ENCODE peak calls at places on chromosomes 3 and 15, in nine cellular contexts. U, K, Q, W, C, A, G, Z and H are unnamed samples. For H3K9me3, the result is how much of the 10 kb centered on the place peaks cover.

GRCh38 chr3:197345381-197345780 is 47.0 kb upstream of the DLG1 start:
- DNase-seq in U (no peak), K (no peak), Q (no peak), W (no peak), C (no peak), A (no peak), G (no peak), Z (no peak), H (no peak)

GRCh38 chr3:192802957-192803899 is 75.9 kb upstream of the FGF12 start:
- DNase-seq in U (no peak), K (no peak), Q (no peak), W (no peak), C (no peak), A (no peak), G (no peak), Z (peak), H (no peak)

GRCh38 chr3:128495435-128495970 is 2.5 kb upstream of the GATA2 start:
- DNase-seq in U (peak), K (no peak), Q (no peak), W (no peak), C (no peak), A (no peak), G (no peak), Z (no peak), H (no peak)

GRCh38 chr15:36117394-36117793 is 462.0 kb upstream of the CDIN1 start:
- DNase-seq in U (no peak), K (no peak), Q (no peak), W (no peak), C (no peak), A (no peak), G (no peak), Z (no peak), H (no peak)

GRCh38 chr3:43688245-43688650 is 2.5 kb upstream of the ABHD5 start:
- DNase-seq in U (no peak), K (no peak), Q (no peak), W (no peak), C (no peak), A (peak), G (no peak), Z (no peak), H (no peak)

GRCh38 chr3:18119866-18120265 is 305.3 kb downstream of the SATB1 start:
- DNase-seq in U (no peak), K (no peak), Q (no peak), W (no peak), C (no peak), A (no peak), G (no peak), Z (no peak), H (no peak)

GRCh38 chr3:46359748-46360509 is 6.0 kb downstream of the CCR2 start:
- DNase-seq in U (no peak), K (no peak), Q (peak), W (no peak), C (no peak), A (no peak), G (no peak), Z (peak), H (no peak)

GRCh38 chr3:144324061-144324460 is 352.4 kb downstream of the DIPK2A start:
- DNase-seq in U (no peak), K (no peak), Q (no peak), W (no peak), C (no peak), A (no peak), G (no peak), Z (no peak), H (no peak)

GRCh38 chr3:120831066-120831465 is 76.9 kb upstream of the STXBP5L start:
- DNase-seq in U (no peak), K (no peak), Q (no peak), W (no peak), C (no peak), A (no peak), G (no peak), Z (no peak), H (no peak)

GRCh38 chr15:64774556-64775523 is 549 bp downstream of the RBPMS2 start:
- DNase-seq in U (no peak), K (peak), Q (no peak), W (peak), C (no peak), A (no peak), G (peak), Z (no peak), H (no peak)

GRCh38 chr3:57958642-57959406 is 49.4 kb upstream of the FLNB start:
- DNase-seq in U (no peak), K (no peak), Q (no peak), W (peak), C (peak), A (no peak), G (peak), Z (no peak), H (no peak)

GRCh38 chr3:102827386-102827785 is 392.6 kb downstream of the ZPLD1 start:
- DNase-seq in U (no peak), K (no peak), Q (no peak), W (no peak), C (no peak), A (no peak), G (no peak), Z (no peak), H (no peak)

GRCh38 chr3:64667887-64668581 is 19.8 kb downstream of the ADAMTS9 start:
- DNase-seq in U (no peak), K (peak), Q (no peak), W (peak), C (peak), A (peak), G (no peak), Z (no peak), H (peak)

GRCh38 chr3:54538346-54538745 is 389.5 kb downstream of the LRTM1 start:
- DNase-seq in U (no peak), K (no peak), Q (no peak), W (no peak), C (no peak), A (no peak), G (no peak), Z (no peak), H (peak)

GRCh38 chr3:33113772-33114621 is at the start of gene CRTAP:
- DNase-seq in U (peak), K (peak), Q (peak), W (peak), C (peak), A (peak), G (peak), Z (peak), H (peak)

GRCh38 chr15:63436872-63437375 is 55.3 kb upstream of the CA12 start:
- DNase-seq in U (peak), K (peak), Q (no peak), W (peak), C (peak), A (peak), G (peak), Z (peak), H (peak)

GRCh38 chr3:96843505-96844203 is 29.3 kb downstream of the EPHA6 start:
- DNase-seq in U (no peak), K (no peak), Q (no peak), W (no peak), C (no peak), A (no peak), G (no peak), Z (no peak), H (no peak)

GRCh38 chr15:90581771-90582471 is 52.2 kb downstream of the CRTC3 start:
- DNase-seq in U (no peak), K (no peak), Q (no peak), W (no peak), C (no peak), A (no peak), G (no peak), Z (no peak), H (no peak)

GRCh38 chr15:72781621-72782020 is 1.9 kb downstream of the ADPGK start:
- DNase-seq in U (no peak), K (no peak), Q (no peak), W (no peak), C (no peak), A (no peak), G (no peak), Z (no peak), H (no peak)

GRCh38 chr3:169146866-169147245 is 516.7 kb downstream of the MECOM start:
- DNase-seq in U (no peak), K (no peak), Q (no peak), W (no peak), C (no peak), A (no peak), G (no peak), Z (peak), H (no peak)

GRCh38 chr3:51436998-51437639 is 46.0 kb downstream of the RBM15B start:
- DNase-seq in U (no peak), K (no peak), Q (no peak), W (no peak), C (no peak), A (no peak), G (no peak), Z (no peak), H (no peak)

GRCh38 chr3:149657458-149657795 is 398 bp downstream of the WWTR1 start:
- DNase-seq in U (peak), K (peak), Q (no peak), W (peak), C (peak), A (peak), G (no peak), Z (peak), H (no peak)

GRCh38 chr3:187208159-187208558 is 10.9 kb downstream of the RTP1 start:
- DNase-seq in U (no peak), K (no peak), Q (no peak), W (no peak), C (no peak), A (no peak), G (no peak), Z (no peak), H (no peak)

GRCh38 chr3:146184616-146185015 is 23.6 kb upstream of the PLOD2 start:
- DNase-seq in U (no peak), K (peak), Q (no peak), W (no peak), C (no peak), A (no peak), G (no peak), Z (peak), H (no peak)

GRCh38 chr15:41666353-41666920 is 6.2 kb downstream of the MGA start:
- DNase-seq in U (no peak), K (no peak), Q (no peak), W (no peak), C (no peak), A (no peak), G (no peak), Z (peak), H (no peak)

GRCh38 chr15:56736308-56736707 is 3.0 kb upstream of the ZNF280D start:
- DNase-seq in U (no peak), K (no peak), Q (no peak), W (no peak), C (no peak), A (peak), G (peak), Z (peak), H (no peak)

GRCh38 chr3:142549986-142550385 is 28.5 kb downstream of the ATR start:
- DNase-seq in U (no peak), K (no peak), Q (no peak), W (no peak), C (no peak), A (no peak), G (no peak), Z (no peak), H (no peak)

GRCh38 chr3:151183253-151183652 is 19.8 kb downstream of the GPR171 start:
- DNase-seq in U (no peak), K (no peak), Q (no peak), W (no peak), C (no peak), A (no peak), G (no peak), Z (no peak), H (no peak)

GRCh38 chr3:53215816-53216215 is 40.0 kb downstream of the TKT start:
- DNase-seq in U (no peak), K (no peak), Q (no peak), W (no peak), C (no peak), A (no peak), G (no peak), Z (no peak), H (no peak)

GRCh38 chr3:32922078-32922477 is 29.4 kb upstream of the CCR4 start:
- DNase-seq in U (no peak), K (no peak), Q (no peak), W (no peak), C (no peak), A (no peak), G (no peak), Z (no peak), H (no peak)

GRCh38 chr15:99953886-99954285 is 220.6 kb upstream of the LYSMD4 start:
- DNase-seq in U (peak), K (no peak), Q (no peak), W (no peak), C (no peak), A (no peak), G (no peak), Z (no peak), H (peak)

DNA sequence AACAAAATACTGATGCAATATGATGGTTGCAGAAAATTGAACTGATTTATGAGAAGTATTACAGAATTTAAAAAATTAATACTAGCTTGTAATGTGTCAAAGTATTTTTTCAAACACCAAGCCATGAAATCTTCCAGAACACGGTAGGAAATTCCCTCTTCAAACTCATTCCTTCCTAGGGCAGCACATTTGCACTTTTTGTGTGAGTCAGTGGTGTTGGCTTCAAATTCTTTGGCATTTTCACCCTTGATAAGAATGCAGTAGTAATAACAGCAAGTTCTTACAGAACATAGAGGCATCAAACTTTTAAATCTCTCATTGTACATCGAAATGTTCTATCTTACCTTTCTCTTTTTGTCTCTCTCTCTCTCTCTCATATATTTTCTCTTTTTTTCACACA is 191.8 kb downstream of the CGGBP1 start:
- DNase-seq in U (no peak), K (no peak), Q (no peak), W (no peak), C (no peak), A (no peak), G (no peak), Z (no peak), H (no peak)
- H3K27ac ChIP-seq in U (no peak), K (no peak), Q (no peak), W (no peak), C (no peak), A (no peak), G (no peak), Z (no peak), H (no peak)

DNA sequence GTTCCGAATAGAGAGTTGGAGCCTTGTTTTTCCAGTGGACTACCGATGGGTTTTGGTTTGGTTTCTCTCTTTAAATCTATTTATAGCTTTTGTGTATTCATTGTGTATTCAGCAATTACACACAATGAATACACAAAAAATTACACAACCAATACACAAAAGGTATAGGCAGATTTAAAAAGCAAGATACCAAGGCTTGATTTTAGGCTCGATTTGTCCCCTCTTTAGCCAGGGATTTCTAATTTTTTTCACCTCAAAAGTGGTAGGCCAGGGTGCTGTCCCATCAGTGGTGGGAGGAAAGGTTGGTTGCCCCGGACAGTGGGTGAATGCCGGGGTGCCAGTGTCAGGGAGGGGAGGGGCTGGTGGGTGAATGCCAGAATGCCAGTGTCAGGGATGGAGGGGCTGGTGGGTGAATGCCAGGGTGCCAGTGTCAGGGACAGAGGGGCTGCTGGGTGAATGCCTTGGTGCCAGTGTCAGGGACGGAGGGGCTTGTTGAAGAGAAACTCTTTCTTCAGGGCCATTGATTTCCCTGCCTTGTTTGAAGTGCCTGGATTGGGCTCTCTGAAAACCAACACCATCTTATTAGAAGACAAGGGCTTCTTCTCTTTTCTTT is 186.2 kb downstream of the GOLGA6L6 start:
- DNase-seq in U (peak), K (no peak), Q (no peak), W (no peak), C (peak), A (no peak), G (no peak), Z (no peak), H (no peak)
- H3K9me3 ChIP-seq in U (under half), K (under half), Q (under half), W (under half), C (under half), A (under half), G (under half), Z (under half), H (under half)

GRCh38 chr15:69226028-69226355 is 65.6 kb downstream of the GLCE start:
- DNase-seq in U (no peak), K (no peak), Q (no peak), W (no peak), C (no peak), A (no peak), G (no peak), Z (no peak), H (no peak)
- TF ChIP-seq CTCF in U (no peak), K (no peak), Q (no peak), W (no peak), C (no peak), A (no peak), G (no peak), Z (no peak), H (no peak)

GRCh38 chr3:177193706-177194268 is 3.5 kb downstream of the TBL1XR1 start:
- DNase-seq in U (no peak), K (no peak), Q (no peak), W (no peak), C (no peak), A (no peak), G (no peak), Z (no peak), H (no peak)
- H3K27ac ChIP-seq in U (peak), K (no peak), Q (peak), W (peak), C (peak), A (no peak), G (peak), Z (no peak), H (peak)

DNA sequence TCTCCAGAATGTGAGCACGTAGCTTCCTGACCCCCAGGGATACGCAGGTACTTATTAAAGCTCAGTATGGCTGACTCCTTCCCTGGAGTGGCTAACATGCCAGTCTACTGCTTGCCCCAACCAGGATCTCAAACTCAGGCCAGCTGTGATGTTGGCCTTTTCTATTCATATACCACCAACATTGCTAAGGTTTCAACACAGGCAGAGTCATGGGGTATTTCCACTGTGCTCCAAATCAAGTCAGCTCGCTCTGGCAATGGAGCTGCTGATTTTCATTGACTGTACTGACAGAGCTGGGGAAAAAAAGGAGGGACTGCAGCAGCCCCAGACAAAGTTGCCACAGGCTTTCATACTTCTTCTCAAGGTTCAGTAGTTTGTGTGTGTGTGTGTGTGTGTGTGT is 87.0 kb downstream of the CFAP20DC start:
- DNase-seq in U (no peak), K (no peak), Q (no peak), W (no peak), C (no peak), A (no peak), G (no peak), Z (peak), H (no peak)
- H3K9me3 ChIP-seq in U (under half), K (under half), Q (under half), W (under half), C (under half), A (under half), G (under half), Z (under half), H (under half)

GRCh38 chr3:73098026-73098425 is 36.6 kb downstream of the EBLN2 start:
- DNase-seq in U (no peak), K (no peak), Q (no peak), W (no peak), C (no peak), A (no peak), G (no peak), Z (no peak), H (no peak)

GRCh38 chr3:73094951-73095350 is 33.5 kb downstream of the EBLN2 start:
- DNase-seq in U (no peak), K (no peak), Q (no peak), W (peak), C (peak), A (no peak), G (no peak), Z (no peak), H (no peak)

GRCh38 chr3:73096169-73096568 is 34.7 kb downstream of the EBLN2 start:
- DNase-seq in U (no peak), K (no peak), Q (no peak), W (no peak), C (no peak), A (no peak), G (no peak), Z (no peak), H (no peak)

GRCh38 chr3:73098873-73099272 is 37.4 kb downstream of the EBLN2 start:
- DNase-seq in U (no peak), K (no peak), Q (no peak), W (no peak), C (no peak), A (no peak), G (no peak), Z (no peak), H (no peak)

GRCh38 chr3:73094127-73094526 is 32.7 kb downstream of the EBLN2 start:
- DNase-seq in U (no peak), K (no peak), Q (no peak), W (no peak), C (no peak), A (no peak), G (peak), Z (no peak), H (no peak)
- TF ChIP-seq CTCF in U (peak), K (no peak), Q (no peak), W (no peak), C (no peak), A (no peak), G (peak), Z (no peak), H (no peak)

DNA sequence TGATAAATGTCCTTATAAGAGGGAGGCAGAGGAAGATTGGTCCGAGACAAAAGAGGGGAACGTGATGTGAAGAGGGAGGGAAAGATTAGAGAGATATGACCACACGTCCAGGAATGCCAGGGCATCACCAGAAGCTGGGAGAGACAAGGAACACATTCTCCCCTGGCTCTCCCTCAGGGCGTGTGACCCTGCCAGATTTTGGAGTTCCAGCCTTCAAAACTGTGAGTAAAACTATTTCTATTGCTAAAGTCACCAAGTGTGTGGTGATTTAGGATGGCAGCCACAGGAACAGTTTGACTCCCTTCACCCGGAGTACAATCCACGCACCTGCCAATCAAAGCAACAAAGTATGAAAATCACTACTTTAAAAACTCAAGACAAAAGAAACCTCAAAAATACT is 32.1 kb upstream of the TJP1 start:
- DNase-seq in U (no peak), K (no peak), Q (no peak), W (no peak), C (no peak), A (no peak), G (no peak), Z (no peak), H (no peak)
- H3K27ac ChIP-seq in U (no peak), K (no peak), Q (no peak), W (no peak), C (no peak), A (no peak), G (no peak), Z (no peak), H (no peak)